ENCODE peak calls at places on chromosomes 7 and 10, in seven cellular contexts. K is kidney; Z is skeletal muscle cell; Q is HL-60; N is astrocyte; F is CD8-positive, alpha-beta T cell; D is brain microvascular endothelial cell. J is an unnamed sample.

GRCh38 chr10:121910673-121911420 is 17.0 kb downstream of the ATE1 start:
- DNase-seq in K (no peak), Z (no peak), Q (no peak), N (peak; percentile 46), F (no peak), D (no peak), J (no peak)

GRCh38 chr10:103284170-103284569 is 7.2 kb downstream of the INA start:
- DNase-seq in K (peak; percentile 72), Z (no peak), Q (peak; percentile 74), N (no peak), F (no peak), D (no peak), J (no peak)

GRCh38 chr10:35448687-35449662 is 112.7 kb downstream of the CCNY start:
- DNase-seq in K (no peak), Z (no peak), Q (peak; percentile 48), N (no peak), F (no peak), D (no peak), J (no peak)

GRCh38 chr10:22325948-22326702 is 5.2 kb downstream of the BMI1 start:
- DNase-seq in K (no peak), Z (no peak), Q (no peak), N (peak; percentile 14), F (no peak), D (no peak), J (no peak)

GRCh38 chr7:34845666-34846361 is 187.8 kb downstream of the NPSR1 start:
- DNase-seq in K (no peak), Z (no peak), Q (no peak), N (peak; percentile 46), F (no peak), D (peak; percentile 35), J (no peak)

GRCh38 chr7:30090111-30090510 is 44.7 kb upstream of the MTURN start:
- DNase-seq in K (no peak), Z (no peak), Q (no peak), N (no peak), F (no peak), D (no peak), J (no peak)

GRCh38 chr10:114279886-114280644 is 41.0 kb downstream of the VWA2 start:
- DNase-seq in K (peak; percentile 31), Z (no peak), Q (no peak), N (no peak), F (no peak), D (no peak), J (no peak)

GRCh38 chr7:156139633-156140032 is 327.4 kb upstream of the SHH start:
- DNase-seq in K (peak; percentile 52), Z (no peak), Q (no peak), N (no peak), F (no peak), D (no peak), J (no peak)

GRCh38 chr10:123884907-123885381 is 6.7 kb downstream of the CPXM2 start:
- DNase-seq in K (peak; percentile 16), Z (no peak), Q (no peak), N (no peak), F (no peak), D (no peak), J (no peak)

GRCh38 chr7:47600199-47601118 is 18.5 kb upstream of the TNS3 start:
- DNase-seq in K (no peak), Z (peak; percentile 47), Q (no peak), N (peak; percentile 79), F (no peak), D (peak; percentile 76), J (peak; percentile 65)

GRCh38 chr7:142063551-142064442 is 47.7 kb upstream of the MGAM2 start:
- DNase-seq in K (no peak), Z (no peak), Q (no peak), N (no peak), F (no peak), D (no peak), J (no peak)

GRCh38 chr7:79540592-79540991 is 87.1 kb upstream of the MAGI2 start:
- DNase-seq in K (no peak), Z (no peak), Q (no peak), N (no peak), F (no peak), D (no peak), J (no peak)

GRCh38 chr7:13231216-13231615 is 543.8 kb downstream of the ARL4A start:
- DNase-seq in K (no peak), Z (no peak), Q (no peak), N (no peak), F (no peak), D (no peak), J (no peak)

GRCh38 chr7:102728-103127 is 89.6 kb upstream of the FAM20C start:
- DNase-seq in K (no peak), Z (no peak), Q (no peak), N (no peak), F (no peak), D (no peak), J (no peak)

GRCh38 chr10:100970076-100970913 is 991 bp downstream of the SEMA4G start:
- DNase-seq in K (peak; percentile 59), Z (no peak), Q (no peak), N (no peak), F (peak; percentile 13), D (no peak), J (no peak)

DNA sequence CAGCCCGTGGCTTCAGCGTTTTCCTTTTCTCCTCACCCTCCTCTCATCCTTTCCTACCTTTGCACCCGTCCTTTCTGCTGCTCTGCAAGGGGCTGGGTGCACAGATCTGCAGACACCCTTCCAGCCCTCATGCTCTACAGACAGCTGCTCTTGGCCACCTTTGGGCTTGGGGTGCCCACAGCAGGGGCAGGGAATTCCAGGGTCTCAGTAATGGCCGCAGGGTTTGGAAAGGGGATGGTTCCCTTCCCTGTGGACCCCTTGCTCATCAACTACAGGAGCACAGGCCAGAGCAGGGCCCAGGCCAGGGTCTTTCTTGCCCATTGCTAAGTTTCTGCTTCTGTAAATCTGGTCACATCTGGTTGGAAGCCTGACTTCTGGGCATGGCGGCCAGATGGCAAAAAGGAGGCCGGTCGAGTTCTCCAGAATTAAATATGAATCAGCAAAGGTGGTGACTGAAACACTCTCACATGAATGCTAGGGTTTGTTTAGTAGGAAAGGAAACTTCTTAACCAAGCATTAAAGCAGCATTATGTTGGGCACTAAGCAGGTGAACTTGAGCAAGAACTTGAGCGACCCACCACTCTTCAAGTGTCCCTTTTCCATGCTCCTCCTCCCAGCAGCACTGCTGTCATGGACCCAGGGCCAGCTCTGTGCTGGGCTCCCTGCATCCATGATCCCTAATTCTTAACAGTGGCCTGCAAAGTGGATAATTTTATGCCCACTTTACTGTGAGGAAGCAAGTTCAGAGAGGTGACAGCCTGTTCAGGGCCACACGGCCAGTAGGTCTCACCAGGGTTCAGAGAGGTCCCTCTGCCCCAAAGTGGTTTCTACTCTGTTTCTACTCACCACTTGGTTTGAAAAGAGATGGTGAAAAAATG is 1.5 kb downstream of the ECHDC3 start:
- DNase-seq in K (no peak), Z (no peak), Q (no peak), N (no peak), F (no peak), D (no peak), J (no peak)
- H3K4me3 ChIP-seq in K (peak overlapping the region; percentile 63), Z (no peak overlapping the region), Q (no peak overlapping the region), N (no peak overlapping the region), F (no peak overlapping the region), D (no peak overlapping the region), J (no peak overlapping the region)

GRCh38 chr7:93189235-93189634 is 37.0 kb downstream of the HEPACAM2 start:
- DNase-seq in K (no peak), Z (no peak), Q (no peak), N (no peak), F (no peak), D (no peak), J (no peak)

GRCh38 chr7:93185303-93186027 is 37.3 kb upstream of the SAMD9L start:
- DNase-seq in K (no peak), Z (no peak), Q (no peak), N (no peak), F (no peak), D (peak; percentile 51), J (no peak)
- H3K4me3 ChIP-seq in K (no peak overlapping the region), Z (no peak overlapping the region), Q (no peak overlapping the region), N (no peak overlapping the region), F (no peak overlapping the region), D (no peak overlapping the region), J (no peak overlapping the region)

GRCh38 chr7:151233804-151234203 is 1.5 kb downstream of the CHPF2 start:
- DNase-seq in K (no peak), Z (no peak), Q (no peak), N (no peak), F (no peak), D (no peak), J (no peak)
- H3K4me3 ChIP-seq in K (peak overlapping the region; percentile 67), Z (peak overlapping the region; percentile 96), Q (peak overlapping the region; percentile 93), N (peak overlapping the region; percentile 93), F (no peak overlapping the region), D (peak overlapping the region; percentile 98), J (peak overlapping the region; percentile 94)

GRCh38 chr7:99831595-99831994 is 3.8 kb downstream of the CYP3A43 start:
- DNase-seq in K (no peak), Z (no peak), Q (no peak), N (no peak), F (no peak), D (no peak), J (no peak)
- H3K4me3 ChIP-seq in K (no peak overlapping the region), Z (no peak overlapping the region), Q (no peak overlapping the region), N (no peak overlapping the region), F (no peak overlapping the region), D (no peak overlapping the region), J (no peak overlapping the region)

GRCh38 chr10:19815478-19816419 is 483 bp upstream of the PLXDC2 start:
- DNase-seq in K (peak; percentile 93), Z (no peak), Q (no peak), N (peak; percentile 83), F (no peak), D (peak; percentile 48), J (peak; percentile 80)

GRCh38 chr10:19816420-19817250 is at the start of gene PLXDC2:
- DNase-seq in K (peak; percentile 83), Z (no peak), Q (peak; percentile 44), N (peak; percentile 40), F (no peak), D (peak; percentile 45), J (no peak)

GRCh38 chr10:19815036-19815435 is 1.2 kb upstream of the PLXDC2 start:
- DNase-seq in K (no peak), Z (no peak), Q (no peak), N (no peak), F (no peak), D (no peak), J (no peak)

GRCh38 chr10:19817251-19818046 is 1.2 kb downstream of the PLXDC2 start:
- DNase-seq in K (peak; percentile 75), Z (no peak), Q (no peak), N (no peak), F (no peak), D (no peak), J (no peak)

DNA sequence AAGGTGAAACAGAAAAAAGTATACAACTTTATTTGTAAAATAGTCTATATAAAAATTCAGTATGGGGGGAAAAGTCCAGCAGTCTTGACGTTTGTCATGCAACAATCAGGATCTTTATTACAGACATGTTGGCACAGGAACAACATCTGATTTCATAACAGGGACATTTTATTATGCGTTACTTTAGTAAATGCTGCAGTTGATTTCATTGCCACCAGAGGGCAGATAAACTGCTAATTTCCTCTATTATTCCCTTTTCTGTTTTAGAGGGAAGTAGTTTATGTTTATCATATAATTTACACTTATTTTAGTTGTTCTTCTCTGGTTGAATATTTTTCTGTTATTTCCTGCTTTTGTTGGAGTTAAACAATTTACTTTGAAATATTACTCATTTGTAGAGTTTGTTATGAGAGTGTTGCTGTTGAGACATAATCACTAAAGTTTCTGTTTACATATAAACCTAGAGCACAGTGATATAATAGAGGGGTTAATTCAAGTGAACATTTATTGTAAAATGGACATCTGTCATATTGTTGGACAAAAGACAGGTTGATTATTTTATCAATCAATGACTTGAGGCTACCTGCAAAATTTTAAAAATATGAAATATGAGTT is 3.3 kb downstream of the PLXDC2 start:
- DNase-seq in K (no peak), Z (no peak), Q (peak; percentile 4), N (peak; percentile 35), F (no peak), D (peak; percentile 64), J (no peak)
- H3K4me3 ChIP-seq in K (peak overlapping the region; percentile 98), Z (no peak overlapping the region), Q (no peak overlapping the region), N (no peak overlapping the region), F (no peak overlapping the region), D (no peak overlapping the region), J (peak overlapping the region; percentile 86)